ENCODE peak calls at places on chromosomes 12 and 14, in nine cellular contexts. Q is tibial nerve; A is upper lobe of right lung; S is A549; K is neural progenitor cell; D is endodermal cell; C is heart left ventricle; Z is CD8-positive, alpha-beta T cell; T is H1. X is an unnamed sample. For H3K4me1, the result is how much of the 10 kb centered on the place peaks cover.

GRCh38 chr12:25054783-25055144 is 105.9 kb upstream of the BCAT1 start:
- DNase-seq in Q (no peak), A (no peak), S (no peak), K (no peak), D (no peak), C (no peak), Z (peak), T (no peak), X (no peak)

GRCh38 chr12:26246483-26247164 is 51.3 kb downstream of the SSPN start:
- DNase-seq in Q (no peak), A (no peak), S (no peak), K (no peak), D (no peak), C (no peak), Z (no peak), T (no peak), X (no peak)

GRCh38 chr14:68718033-68718725 is 74.7 kb downstream of the ZFP36L1 start:
- DNase-seq in Q (no peak), A (no peak), S (peak), K (no peak), D (peak), C (no peak), Z (no peak), T (no peak), X (no peak)

GRCh38 chr14:55071051-55071450 is 19.6 kb downstream of the MAPK1IP1L start:
- DNase-seq in Q (no peak), A (no peak), S (no peak), K (no peak), D (no peak), C (no peak), Z (no peak), T (no peak), X (no peak)

GRCh38 chr12:91663331-91663998 is 480.8 kb upstream of the DCN start:
- DNase-seq in Q (no peak), A (no peak), S (no peak), K (no peak), D (no peak), C (no peak), Z (no peak), T (no peak), X (no peak)

GRCh38 chr14:74988131-74988530 is 14.6 kb upstream of the EIF2B2 start:
- DNase-seq in Q (no peak), A (no peak), S (peak), K (no peak), D (no peak), C (no peak), Z (no peak), T (no peak), X (no peak)

GRCh38 chr14:76863724-76864407 is 37.7 kb downstream of the LRRC74A start:
- DNase-seq in Q (peak), A (peak), S (no peak), K (no peak), D (no peak), C (peak), Z (no peak), T (no peak), X (peak)

GRCh38 chr12:114952573-114953196 is 268.7 kb upstream of the TBX3 start:
- DNase-seq in Q (no peak), A (no peak), S (no peak), K (no peak), D (peak), C (peak), Z (no peak), T (no peak), X (peak)

GRCh38 chr14:75279153-75279738 is 618 bp downstream of the FOS start:
- DNase-seq in Q (peak), A (peak), S (no peak), K (peak), D (no peak), C (peak), Z (no peak), T (no peak), X (peak)

GRCh38 chr12:2374092-2374740 is 321.4 kb downstream of the CACNA1C start:
- DNase-seq in Q (no peak), A (no peak), S (no peak), K (no peak), D (peak), C (no peak), Z (no peak), T (no peak), X (no peak)

GRCh38 chr14:98916036-98916435 is 356.0 kb downstream of the BCL11B start:
- DNase-seq in Q (no peak), A (no peak), S (no peak), K (no peak), D (no peak), C (no peak), Z (no peak), T (no peak), X (no peak)

GRCh38 chr14:58199726-58200479 is at the start of gene ACTR10:
- DNase-seq in Q (peak), A (peak), S (peak), K (peak), D (peak), C (peak), Z (peak), T (peak), X (peak)

DNA sequence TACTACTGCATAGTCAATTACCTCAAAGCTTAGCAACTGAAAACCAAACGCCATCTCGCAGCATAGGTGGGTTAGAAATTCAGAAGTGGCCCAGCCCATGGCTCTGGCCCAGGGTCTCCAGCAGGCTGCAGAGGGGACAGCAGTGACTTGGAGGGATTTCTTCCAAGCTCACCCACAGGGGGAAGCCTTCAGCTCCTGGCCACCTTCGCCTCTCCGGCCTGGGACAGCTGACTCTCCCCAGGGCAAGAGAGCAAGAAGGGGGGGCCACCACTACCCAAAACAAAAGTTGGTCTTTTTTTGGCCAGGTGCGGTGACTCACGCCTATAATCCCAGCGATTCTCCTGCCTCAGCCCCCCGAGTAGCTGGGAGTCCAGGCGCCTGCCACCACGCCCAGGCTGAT is 32.2 kb upstream of the ANKRD9 start:
- DNase-seq in Q (no peak), A (no peak), S (no peak), K (peak), D (peak), C (no peak), Z (no peak), T (no peak), X (no peak)
- TF ChIP-seq CTCF in Q (no peak), A (no peak), S (no peak), K (peak), D (peak), C (no peak), Z (no peak), T (no peak), X (no peak)

GRCh38 chr14:92755495-92755894 is 7.1 kb upstream of the LGMN start:
- DNase-seq in Q (no peak), A (no peak), S (no peak), K (no peak), D (no peak), C (no peak), Z (no peak), T (no peak), X (no peak)
- H3K4me1 ChIP-seq in Q (under half), A (under half), S (under half), K (under half), D (under half), C (under half), Z (under half), T (under half), X (under half)

GRCh38 chr12:90290980-90291975 is 582.6 kb upstream of the ATP2B1 start:
- DNase-seq in Q (no peak), A (no peak), S (no peak), K (no peak), D (no peak), C (peak), Z (no peak), T (no peak), X (no peak)
- TF ChIP-seq CTCF in Q (no peak), A (no peak), S (no peak), K (no peak), D (no peak), C (no peak), Z (no peak), T (no peak), X (no peak)

GRCh38 chr12:131106542-131106941 is 152.8 kb downstream of the ADGRD1 start:
- DNase-seq in Q (no peak), A (peak), S (no peak), K (no peak), D (peak), C (no peak), Z (no peak), T (no peak), X (no peak)
- H3K4me1 ChIP-seq in Q (under half), A (under half), S (under half), K (under half), D (under half), C (under half), Z (under half), T (under half), X (under half)

GRCh38 chr12:106917503-106917902 is 38.2 kb upstream of the TMEM263 start:
- DNase-seq in Q (no peak), A (no peak), S (no peak), K (no peak), D (no peak), C (no peak), Z (no peak), T (no peak), X (no peak)

GRCh38 chr12:106915635-106916026 is 40.1 kb upstream of the TMEM263 start:
- DNase-seq in Q (no peak), A (no peak), S (no peak), K (no peak), D (no peak), C (no peak), Z (no peak), T (no peak), X (no peak)

GRCh38 chr12:106914796-106915634 is 40.7 kb upstream of the TMEM263 start:
- DNase-seq in Q (no peak), A (no peak), S (no peak), K (no peak), D (no peak), C (no peak), Z (no peak), T (no peak), X (no peak)

GRCh38 chr12:106919910-106920544 is 35.7 kb upstream of the TMEM263 start:
- DNase-seq in Q (peak), A (no peak), S (peak), K (peak), D (no peak), C (no peak), Z (no peak), T (no peak), X (no peak)

DNA sequence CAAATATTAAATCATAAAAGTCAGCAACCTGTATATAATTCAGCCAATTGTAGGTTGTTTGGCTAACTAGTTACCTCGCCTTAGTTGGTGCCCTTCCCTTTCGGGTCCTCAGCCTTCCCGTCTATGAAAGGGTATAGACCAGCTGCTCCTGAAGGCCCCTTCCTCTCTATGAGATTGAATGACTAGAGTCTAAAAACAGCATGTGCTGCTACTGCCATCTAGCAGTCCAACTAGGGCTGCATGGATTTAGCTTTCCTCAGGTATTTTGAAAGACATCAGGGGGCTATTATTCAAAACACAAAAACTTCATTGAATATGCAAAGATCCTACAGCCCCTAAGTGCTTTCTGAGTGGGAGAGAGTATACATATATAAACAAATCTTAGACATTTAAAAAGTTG is 37.0 kb upstream of the TMEM263 start:
- DNase-seq in Q (no peak), A (no peak), S (no peak), K (peak), D (peak), C (no peak), Z (no peak), T (no peak), X (no peak)
- TF ChIP-seq CTCF in Q (peak), A (peak), S (peak), K (peak), D (peak), C (peak), Z (no peak), T (no peak), X (peak)

GRCh38 chr14:70882771-70883492 is 24.3 kb upstream of the PCNX1 start:
- DNase-seq in Q (no peak), A (no peak), S (no peak), K (no peak), D (no peak), C (peak), Z (no peak), T (no peak), X (no peak)

GRCh38 chr14:70879448-70879847 is 27.8 kb upstream of the PCNX1 start:
- DNase-seq in Q (no peak), A (no peak), S (no peak), K (no peak), D (no peak), C (no peak), Z (no peak), T (no peak), X (no peak)

GRCh38 chr14:70885343-70886014 is 21.8 kb upstream of the PCNX1 start:
- DNase-seq in Q (no peak), A (no peak), S (no peak), K (no peak), D (no peak), C (no peak), Z (no peak), T (no peak), X (no peak)

GRCh38 chr14:70884595-70885342 is 22.5 kb upstream of the PCNX1 start:
- DNase-seq in Q (no peak), A (no peak), S (no peak), K (no peak), D (no peak), C (no peak), Z (no peak), T (no peak), X (no peak)

GRCh38 chr14:70881549-70882174 is 25.6 kb upstream of the PCNX1 start:
- DNase-seq in Q (no peak), A (no peak), S (no peak), K (no peak), D (no peak), C (no peak), Z (no peak), T (no peak), X (no peak)
- H3K4me1 ChIP-seq in Q (under half), A (under half), S (under half), K (under half), D (under half), C (under half), Z (under half), T (under half), X (under half)